ENCODE peak calls at places on chromosomes 1 and 21, in five cellular contexts. M is cardiac muscle cell, V is osteocyte, U is cardiac fibroblast, S is HL-60. W is an unnamed sample.

GRCh38 chr1:32393832-32394140 is 455 bp downstream of the BSDC1 start:
- DNase-seq in M (peak; percentile 28), V (no peak), U (no peak), S (no peak), W (no peak)

GRCh38 chr21:46127239-46128105 is 27.9 kb downstream of the FTCD start:
- DNase-seq in M (no peak), V (peak; percentile 81), U (no peak), S (no peak), W (no peak)

GRCh38 chr1:101101362-101101761 is 75.8 kb upstream of the DPH5 start:
- DNase-seq in M (peak; percentile 43), V (no peak), U (peak; percentile 48), S (no peak), W (no peak)

GRCh38 chr1:222897527-222898190 is 82.8 kb downstream of the DISP1 start:
- DNase-seq in M (peak; percentile 34), V (no peak), U (peak; percentile 51), S (no peak), W (no peak)

GRCh38 chr1:202268032-202268431 is 73.7 kb downstream of the UBE2T start:
- DNase-seq in M (no peak), V (no peak), U (no peak), S (no peak), W (no peak)

GRCh38 chr1:62092126-62092525 is 102.5 kb upstream of the L1TD1 start:
- DNase-seq in M (no peak), V (no peak), U (no peak), S (no peak), W (no peak)

GRCh38 chr21:38683222-38683621 is 122.5 kb upstream of the ETS2 start:
- DNase-seq in M (peak; percentile 60), V (no peak), U (peak; percentile 22), S (no peak), W (no peak)

GRCh38 chr1:162210171-162210570 is 140.7 kb downstream of the NOS1AP start:
- DNase-seq in M (no peak), V (no peak), U (no peak), S (no peak), W (no peak)

GRCh38 chr1:179126338-179127060 is 44.6 kb downstream of the TOR3A start:
- DNase-seq in M (no peak), V (no peak), U (no peak), S (no peak), W (no peak)

GRCh38 chr1:67572217-67572593 is 112.8 kb upstream of the GADD45A start:
- DNase-seq in M (no peak), V (no peak), U (no peak), S (no peak), W (no peak)

GRCh38 chr1:208270679-208271111 is 26.5 kb upstream of the PLXNA2 start:
- DNase-seq in M (no peak), V (no peak), U (no peak), S (no peak), W (no peak)

GRCh38 chr1:240831191-240831631 is 219.3 kb upstream of the GREM2 start:
- DNase-seq in M (peak; percentile 65), V (no peak), U (peak; percentile 83), S (no peak), W (no peak)

GRCh38 chr1:96918406-96918805 is 196.8 kb downstream of the PTBP2 start:
- DNase-seq in M (peak; percentile 75), V (no peak), U (peak; percentile 83), S (no peak), W (no peak)

GRCh38 chr1:50978852-50979781 is 9.1 kb downstream of the CDKN2C start:
- DNase-seq in M (no peak), V (no peak), U (peak; percentile 58), S (no peak), W (no peak)

GRCh38 chr1:116923421-116923820 is 13.7 kb downstream of the PTGFRN start:
- DNase-seq in M (peak; percentile 59), V (no peak), U (peak; percentile 79), S (no peak), W (no peak)

GRCh38 chr1:10530281-10530740 is 55.6 kb downstream of the PEX14 start:
- DNase-seq in M (peak; percentile 77), V (peak; percentile 87), U (no peak), S (no peak), W (no peak)

GRCh38 chr1:155981266-155982088 is 3.1 kb upstream of the ARHGEF2 start:
- DNase-seq in M (peak; percentile 90), V (no peak), U (peak; percentile 85), S (peak; percentile 57), W (peak; percentile 67)

GRCh38 chr1:221910222-221910621 is 168.3 kb upstream of the DUSP10 start:
- DNase-seq in M (no peak), V (no peak), U (no peak), S (no peak), W (no peak)

GRCh38 chr1:226600254-226600653 is 51.7 kb downstream of the STUM start:
- DNase-seq in M (no peak), V (no peak), U (no peak), S (no peak), W (no peak)

GRCh38 chr1:182163821-182164223 is 102.3 kb upstream of the ZNF648 start:
- DNase-seq in M (no peak), V (no peak), U (no peak), S (no peak), W (no peak)

GRCh38 chr1:61012365-61012764 is 70.0 kb upstream of the NFIA start:
- DNase-seq in M (no peak), V (no peak), U (peak; percentile 2), S (no peak), W (no peak)

GRCh38 chr1:77120950-77121349 is 98.3 kb downstream of the PIGK start:
- DNase-seq in M (no peak), V (no peak), U (no peak), S (no peak), W (no peak)

GRCh38 chr1:100736324-100736723 is 16.8 kb downstream of the VCAM1 start:
- DNase-seq in M (peak; percentile 81), V (no peak), U (peak; percentile 41), S (no peak), W (no peak)

GRCh38 chr1:161954466-161954865 is 69.2 kb downstream of the OLFML2B start:
- DNase-seq in M (no peak), V (no peak), U (peak; percentile 32), S (no peak), W (no peak)

GRCh38 chr1:164783778-164784555 is 225.0 kb downstream of the PBX1 start:
- DNase-seq in M (no peak), V (no peak), U (no peak), S (no peak), W (no peak)

GRCh38 chr1:200423235-200423634 is 13.4 kb upstream of the ZNF281 start:
- DNase-seq in M (no peak), V (no peak), U (no peak), S (no peak), W (no peak)

GRCh38 chr1:52238887-52239707 is 97.2 kb downstream of the ZFYVE9 start:
- DNase-seq in M (peak; percentile 19), V (no peak), U (peak; percentile 32), S (no peak), W (peak; percentile 17)

GRCh38 chr1:232334811-232335210 is 295.1 kb downstream of the SIPA1L2 start:
- DNase-seq in M (no peak), V (no peak), U (no peak), S (no peak), W (no peak)

GRCh38 chr1:7856345-7856744 is 3.5 kb upstream of the UTS2 start:
- DNase-seq in M (peak; percentile 36), V (no peak), U (peak; percentile 3), S (peak; percentile 18), W (peak; percentile 55)
- TF ChIP-seq CTCF in M (peak; percentile 21), V (no peak), U (no peak), S (peak; percentile 4), W (no peak)

GRCh38 chr1:46553506-46553905 is 2.1 kb upstream of the KNCN start:
- DNase-seq in M (no peak), V (no peak), U (no peak), S (no peak), W (no peak)
- TF ChIP-seq CTCF in M (no peak), V (no peak), U (no peak), S (no peak), W (no peak)

GRCh38 chr1:157124855-157125254 is 13.3 kb downstream of the ETV3 start:
- DNase-seq in M (no peak), V (no peak), U (no peak), S (no peak), W (no peak)
- TF ChIP-seq CTCF in M (no peak), V (no peak), U (no peak), S (no peak), W (no peak)

DNA sequence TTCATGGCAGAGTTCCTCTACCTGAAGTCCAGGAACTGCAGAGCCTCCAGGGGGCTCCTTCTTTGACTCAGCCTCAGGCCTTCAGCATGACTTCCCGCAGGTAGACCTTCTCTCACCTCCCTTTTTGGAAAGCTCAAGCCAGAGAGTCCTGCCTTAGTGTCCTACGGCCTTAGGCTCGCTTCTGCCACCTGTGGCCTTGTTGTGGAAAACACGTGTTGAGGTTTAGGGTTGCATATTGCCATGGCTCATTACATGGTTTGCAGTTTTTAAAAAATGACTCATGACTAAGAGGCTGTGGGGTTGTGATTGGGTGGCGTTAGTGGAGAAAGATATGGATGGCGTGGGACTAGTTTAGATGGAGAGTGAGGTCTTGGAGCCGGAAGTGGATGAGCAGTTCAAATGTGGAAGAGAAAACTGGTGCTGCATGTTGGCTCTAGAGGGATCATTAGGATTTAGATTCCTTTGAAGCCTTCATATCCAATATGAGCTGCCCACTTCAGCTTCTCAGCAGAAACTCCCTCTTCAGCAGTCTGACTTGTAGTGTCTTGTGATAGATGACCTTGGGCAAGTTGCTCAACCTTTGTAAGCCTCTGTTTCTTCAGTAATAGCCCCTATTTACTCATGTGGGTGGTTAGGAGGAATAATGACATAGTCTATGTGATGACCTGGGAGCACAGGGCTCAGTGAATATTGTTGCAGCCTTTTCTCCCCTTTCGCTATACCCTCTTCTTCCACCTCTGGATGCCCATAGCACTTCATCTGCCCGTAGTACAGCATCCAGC is 6.5 kb upstream of the FGGY start:
- DNase-seq in M (peak; percentile 67), V (no peak), U (peak; percentile 73), S (peak; percentile 45), W (peak; percentile 53)
- TF ChIP-seq CTCF in M (peak; percentile 47), V (peak; percentile 42), U (peak; percentile 52), S (peak; percentile 20), W (peak; percentile 46)

W was measured in GM13976.